ENCODE peak calls at places on chromosomes 6 and 20, in four cellular contexts. D is uterus, L is IMR-90, V is ovary. O is an unnamed sample. For H3K4me1, the result is how much of the 10 kb centered on the place peaks cover.

GRCh38 chr6:13375360-13375878 is 47.1 kb upstream of the TBC1D7 start:
- DNase-seq in L (no peak), V (no peak), D (no peak), O (peak)

GRCh38 chr6:51892750-51893149 is 194.7 kb downstream of the PKHD1 start:
- DNase-seq in D (no peak), V (no peak), L (no peak), O (no peak)

GRCh38 chr20:59835448-59836395 is 97.7 kb downstream of the SYCP2 start:
- DNase-seq in D (peak), L (peak), V (peak), O (no peak)

GRCh38 chr6:90462102-90462501 is 124.8 kb downstream of the MAP3K7 start:
- DNase-seq in V (no peak), L (no peak), D (no peak), O (no peak)

GRCh38 chr20:4513720-4514119 is 208.0 kb upstream of the PRND start:
- DNase-seq in D (no peak), L (peak), V (no peak), O (no peak)

GRCh38 chr6:157269261-157269794 is 54.0 kb downstream of the TMEM242 start:
- DNase-seq in D (peak), V (peak), L (peak), O (peak)

GRCh38 chr20:49203011-49203410 is 14.9 kb upstream of the STAU1 start:
- DNase-seq in V (no peak), L (no peak), D (no peak), O (no peak)

GRCh38 chr20:43911066-43911465 is 3.6 kb upstream of the TOX2 start:
- DNase-seq in L (peak), V (no peak), D (no peak), O (no peak)

GRCh38 chr6:38572186-38572813 is 67.4 kb downstream of the BTBD9 start:
- DNase-seq in L (no peak), D (no peak), V (no peak), O (no peak)

GRCh38 chr6:32885698-32886286 is 31.8 kb downstream of the PSMB9 start:
- DNase-seq in D (no peak), V (no peak), L (peak), O (no peak)

GRCh38 chr20:50628326-50628725 is 63.0 kb downstream of the RIPOR3 start:
- DNase-seq in V (no peak), D (no peak), L (no peak), O (no peak)

GRCh38 chr20:62635852-62636251 is 6.5 kb upstream of the SLCO4A1 start:
- DNase-seq in V (no peak), D (no peak), L (no peak), O (no peak)

GRCh38 chr20:62634330-62634967 is 7.9 kb upstream of the SLCO4A1 start:
- DNase-seq in D (no peak), V (no peak), L (no peak), O (no peak)

GRCh38 chr20:62633571-62634329 is 8.6 kb upstream of the SLCO4A1 start:
- DNase-seq in D (no peak), V (no peak), L (no peak), O (no peak)

GRCh38 chr20:62636446-62636845 is 5.9 kb upstream of the SLCO4A1 start:
- DNase-seq in V (no peak), D (no peak), L (no peak), O (no peak)

DNA sequence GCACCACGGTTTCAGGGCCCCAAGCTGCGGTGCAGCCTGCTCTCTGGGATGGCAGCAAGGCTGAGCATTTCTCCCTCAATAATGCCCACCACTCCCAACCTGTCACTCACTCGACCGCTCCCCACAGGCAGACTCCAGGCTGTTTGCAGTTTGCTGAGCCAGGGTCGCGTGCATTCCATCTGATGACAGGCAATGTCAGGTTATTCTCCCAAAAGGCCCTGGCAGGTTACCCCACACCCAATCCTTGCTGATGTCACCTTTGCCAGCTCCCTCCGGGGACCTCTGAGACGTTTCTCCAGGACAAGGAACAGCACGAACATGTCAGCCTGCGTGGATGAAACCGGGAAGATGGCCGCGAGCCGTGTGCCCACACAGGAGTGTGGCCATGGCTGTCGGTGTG is 7.1 kb upstream of the SLCO4A1 start:
- DNase-seq in D (no peak), V (no peak), L (no peak), O (no peak)
- H3K4me1 ChIP-seq in D (under half), V (under half), L (under half), O (under half)

DNA sequence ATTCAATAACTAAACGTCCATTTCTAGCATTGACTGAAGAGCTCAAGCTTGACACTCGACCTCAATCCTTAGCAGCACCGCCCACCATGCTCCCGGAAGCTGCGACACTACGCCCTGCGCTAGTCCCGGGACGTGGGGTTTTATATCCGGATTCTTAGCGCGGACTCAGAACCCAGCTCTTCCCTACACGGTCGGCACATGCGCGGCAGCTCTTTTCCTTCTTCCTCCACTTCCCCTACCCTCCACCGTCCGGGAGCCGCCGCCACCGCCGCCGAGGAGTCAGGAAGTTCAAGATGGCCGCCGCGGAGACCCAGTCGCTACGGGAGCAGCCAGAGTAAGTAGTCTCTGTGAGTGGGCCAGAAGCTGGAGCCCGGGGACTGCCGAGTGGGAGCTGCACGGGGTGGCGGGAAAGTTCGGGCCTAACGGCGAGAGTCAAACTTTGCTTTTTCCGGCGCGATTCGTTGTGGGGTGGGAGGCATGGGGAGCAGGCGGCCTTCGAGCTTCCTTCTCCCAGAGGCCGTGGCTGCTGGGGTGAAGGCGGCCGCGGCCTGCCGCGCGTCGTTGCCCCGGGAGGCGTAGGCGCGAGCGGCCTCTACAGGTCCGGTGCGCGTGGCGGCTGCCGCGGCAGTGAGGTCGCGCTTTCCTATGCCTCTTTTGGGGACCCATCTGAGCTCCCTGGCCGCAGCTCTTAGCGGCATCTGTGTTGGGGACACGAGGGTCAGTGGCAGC is 57.6 kb downstream of the FAM217A start:
- DNase-seq in L (peak), D (peak), V (peak), O (peak)
- TF ChIP-seq POLR2A in L (peak), D (peak), V (peak), O (peak)

GRCh38 chr20:1130058-1130694 is 11.8 kb downstream of the PSMF1 start:
- DNase-seq in D (no peak), L (no peak), V (no peak), O (no peak)
- H3K27ac ChIP-seq in D (no peak), L (no peak), V (no peak), O (no peak)

GRCh38 chr20:24567508-24567907 is 98.1 kb downstream of the SYNDIG1 start:
- DNase-seq in V (no peak), L (no peak), D (no peak), O (no peak)

GRCh38 chr20:24571159-24571558 is 101.7 kb downstream of the SYNDIG1 start:
- DNase-seq in V (no peak), L (no peak), D (no peak), O (no peak)

GRCh38 chr20:24568842-24569241 is 99.4 kb downstream of the SYNDIG1 start:
- DNase-seq in L (no peak), D (no peak), V (no peak), O (no peak)

GRCh38 chr20:24565952-24566351 is 96.5 kb downstream of the SYNDIG1 start:
- DNase-seq in V (no peak), L (no peak), D (no peak), O (no peak)

GRCh38 chr20:24566656-24567055 is 97.2 kb downstream of the SYNDIG1 start:
- DNase-seq in L (no peak), D (no peak), V (no peak), O (no peak)
- H3K4me1 ChIP-seq in L (under half), D (under half), V (under half), O (under half)

DNA sequence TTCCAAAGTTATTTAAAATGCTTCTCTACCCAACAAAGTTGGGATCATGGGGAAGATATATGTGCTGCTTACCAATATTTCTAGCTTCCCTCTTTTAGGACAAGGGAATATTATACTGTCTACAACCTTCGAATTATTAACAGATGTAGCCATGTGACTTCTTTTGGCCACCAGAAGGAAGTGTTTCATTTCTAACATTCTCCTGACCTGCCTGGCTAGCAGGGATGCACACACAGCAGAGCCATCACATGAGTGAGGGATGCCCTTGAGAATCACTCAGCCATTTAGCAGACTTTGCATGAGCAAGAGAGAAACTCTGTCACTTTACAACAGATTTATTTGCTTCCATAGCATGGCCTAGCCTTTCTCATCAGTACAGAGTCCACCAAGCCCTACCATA is 230.7 kb upstream of the MARCKS start:
- DNase-seq in L (no peak), D (no peak), V (no peak), O (no peak)
- TF ChIP-seq POLR2A in L (no peak), D (no peak), V (no peak), O (no peak)

GRCh38 chr20:61549865-61550264 is 297.8 kb downstream of the CDH4 start:
- DNase-seq in D (no peak), V (no peak), L (no peak), O (no peak)
- H3K27ac ChIP-seq in D (no peak), V (no peak), L (no peak), O (no peak)

GRCh38 chr6:43784049-43784855 is 14.2 kb downstream of the VEGFA start:
- DNase-seq in D (no peak), V (no peak), L (no peak), O (no peak)
- H3K4me1 ChIP-seq in D (under half), V (under half), L (under half), O (under half)

GRCh38 chr20:23407770-23408467 is 13.4 kb downstream of the NAPB start:
- DNase-seq in D (no peak), L (no peak), V (no peak), O (no peak)
- TF ChIP-seq POLR2A in D (no peak), L (no peak), V (no peak), O (no peak)

GRCh38 chr6:161225677-161226004 is 48.2 kb downstream of the AGPAT4 start:
- DNase-seq in L (no peak), D (no peak), V (no peak), O (no peak)

GRCh38 chr6:161223646-161224045 is 50.2 kb downstream of the AGPAT4 start:
- DNase-seq in V (no peak), D (no peak), L (no peak), O (no peak)

GRCh38 chr6:161228096-161228495 is 45.8 kb downstream of the AGPAT4 start:
- DNase-seq in V (no peak), D (peak), L (no peak), O (no peak)

GRCh38 chr6:161227004-161227950 is 46.6 kb downstream of the AGPAT4 start:
- DNase-seq in D (no peak), V (no peak), L (peak), O (no peak)

DNA sequence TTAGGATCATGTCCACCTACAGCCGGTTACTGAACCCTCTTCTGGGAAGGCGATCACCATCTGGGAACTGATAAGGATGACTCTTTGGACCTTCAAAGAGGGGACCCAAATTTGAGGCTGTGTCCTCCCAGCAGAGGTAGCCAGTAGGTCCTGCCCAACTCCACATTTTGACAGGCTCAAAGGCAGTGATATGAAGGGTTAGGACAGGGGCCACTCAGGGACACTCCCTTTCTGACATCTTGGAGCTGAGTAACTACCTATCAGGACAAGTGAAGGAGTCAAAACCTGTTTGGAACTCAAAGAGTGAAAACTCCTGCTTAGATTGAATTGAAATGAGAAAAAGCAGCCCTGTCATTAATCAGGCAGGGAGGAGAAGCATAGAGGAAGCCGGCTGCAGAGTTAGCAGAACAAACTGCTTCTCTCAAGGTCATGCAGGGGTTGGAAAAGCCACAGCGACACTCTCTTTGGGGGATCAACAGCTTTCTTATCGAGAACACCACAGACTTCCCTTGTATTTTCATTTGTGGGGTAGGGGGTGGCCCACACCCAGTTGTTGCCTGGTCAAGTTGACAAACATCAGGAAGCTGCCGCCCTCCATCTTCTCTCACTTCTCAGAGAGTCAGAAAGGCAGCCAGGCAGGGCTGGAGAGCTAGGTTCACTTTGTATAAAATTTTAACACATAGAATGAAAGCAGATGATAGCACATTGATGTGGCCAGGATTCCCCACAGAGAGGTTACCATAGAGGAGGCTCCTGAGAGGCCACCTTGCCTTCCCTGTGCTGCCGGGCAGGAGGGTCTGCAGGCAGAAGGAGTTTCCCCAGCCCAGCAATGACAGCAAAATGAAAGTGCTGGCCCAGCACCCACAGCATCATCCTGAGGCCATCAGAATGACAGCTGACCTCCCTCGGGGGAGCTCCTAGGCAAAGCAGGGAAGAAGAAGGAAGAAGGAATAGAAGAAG is 47.6 kb downstream of the AGPAT4 start:
- DNase-seq in D (no peak), V (peak), L (no peak), O (no peak)
- H3K27ac ChIP-seq in D (peak), V (peak), L (no peak), O (no peak)

O was measured in adrenal gland.